ENCODE peak calls at places on chromosome 20, in four cellular contexts. L is A549, P is WTC11, Y is K562. V is an unnamed sample.

GRCh38 chr20:22371843-22372242 is 212.5 kb downstream of the FOXA2 start:
- DNase-seq in L (no peak), P (no peak), Y (no peak), V (no peak)

GRCh38 chr20:10427060-10427692 is 6.8 kb downstream of the MKKS start:
- DNase-seq in L (peak), Y (peak), P (peak), V (peak)

GRCh38 chr20:25987073-25987927 is 290.6 kb upstream of the ZNF337 start:
- DNase-seq in L (peak), P (peak), Y (peak), V (no peak)

GRCh38 chr20:11041396-11041795 is 367.6 kb upstream of the JAG1 start:
- DNase-seq in P (no peak), L (no peak), Y (no peak), V (no peak)

GRCh38 chr20:46954490-46955038 is 59.9 kb downstream of the EYA2 start:
- DNase-seq in P (no peak), L (peak), Y (no peak), V (no peak)

GRCh38 chr20:50455656-50456451 is 54.3 kb upstream of the PTPN1 start:
- DNase-seq in L (no peak), Y (peak), P (no peak), V (peak)

GRCh38 chr20:22437354-22437753 is 147.0 kb downstream of the FOXA2 start:
- DNase-seq in L (no peak), Y (no peak), P (no peak), V (no peak)

GRCh38 chr20:47737923-47738322 is 47.4 kb downstream of the SULF2 start:
- DNase-seq in L (no peak), P (no peak), Y (no peak), V (no peak)

GRCh38 chr20:45617591-45617990 is 11.9 kb upstream of the WFDC10A start:
- DNase-seq in Y (no peak), L (no peak), P (no peak), V (no peak)

GRCh38 chr20:17571967-17572638 is 2.2 kb downstream of the DSTN start:
- DNase-seq in Y (no peak), P (no peak), L (no peak), V (no peak)

GRCh38 chr20:37693203-37693602 is 627 bp upstream of the CTNNBL1 start:
- DNase-seq in Y (no peak), P (no peak), L (no peak), V (no peak)

GRCh38 chr20:6756961-6757595 is 10.4 kb upstream of the BMP2 start:
- DNase-seq in L (no peak), Y (no peak), P (no peak), V (no peak)

GRCh38 chr20:57881466-57882405 is 171.9 kb upstream of the PMEPA1 start:
- DNase-seq in Y (no peak), L (no peak), P (no peak), V (no peak)

GRCh38 chr20:23622839-23623343 is 14.9 kb downstream of the CST3 start:
- DNase-seq in L (peak), Y (peak), P (no peak), V (peak)

GRCh38 chr20:34977365-34978091 is 21.9 kb downstream of the MYH7B start:
- DNase-seq in Y (peak), L (no peak), P (no peak), V (peak)

GRCh38 chr20:9837634-9838033 is 1.2 kb downstream of the PAK5 start:
- DNase-seq in P (no peak), Y (no peak), L (no peak), V (no peak)

GRCh38 chr20:56091635-56092180 is 86.4 kb upstream of the CBLN4 start:
- DNase-seq in L (no peak), P (no peak), Y (no peak), V (no peak)

GRCh38 chr20:1371235-1371782 is 21.5 kb downstream of the FKBP1A start:
- DNase-seq in L (no peak), P (no peak), Y (no peak), V (no peak)

GRCh38 chr20:10093087-10093591 is 58.4 kb downstream of the ANKEF1 start:
- DNase-seq in L (peak), P (no peak), Y (no peak), V (no peak)

GRCh38 chr20:2701671-2702081 is 9.1 kb downstream of the EBF4 start:
- DNase-seq in Y (no peak), L (no peak), P (peak), V (no peak)

GRCh38 chr20:46108435-46108841 is 9.7 kb upstream of the CD40 start:
- DNase-seq in P (no peak), L (no peak), Y (no peak), V (no peak)

GRCh38 chr20:48910360-48910781 is 11.1 kb upstream of the ARFGEF2 start:
- DNase-seq in Y (no peak), L (no peak), P (no peak), V (no peak)

GRCh38 chr20:23749746-23750145 is 989 bp downstream of the CST1 start:
- DNase-seq in Y (no peak), L (no peak), P (no peak), V (no peak)

GRCh38 chr20:25686081-25687077 is 10.3 kb downstream of the ZNF337 start:
- DNase-seq in P (no peak), L (no peak), Y (no peak), V (no peak)

GRCh38 chr20:57996936-57997629 is 231.4 kb downstream of the ANKRD60 start:
- DNase-seq in P (no peak), L (peak), Y (no peak), V (no peak)

GRCh38 chr20:50279988-50280850 is 89.6 kb downstream of the CEBPB start:
- DNase-seq in Y (no peak), P (no peak), L (no peak), V (no peak)

GRCh38 chr20:62749851-62750445 is 41.3 kb downstream of the NTSR1 start:
- DNase-seq in P (no peak), L (no peak), Y (no peak), V (no peak)

GRCh38 chr20:35305682-35306556 is 13.7 kb upstream of the FAM83C start:
- DNase-seq in P (no peak), Y (peak), L (peak), V (peak)

GRCh38 chr20:33172781-33173180 is 4.8 kb downstream of the BPIFA2 start:
- DNase-seq in P (no peak), Y (no peak), L (no peak), V (no peak)

GRCh38 chr20:24477831-24478547 is 8.6 kb downstream of the SYNDIG1 start:
- DNase-seq in Y (no peak), L (no peak), P (no peak), V (no peak)

GRCh38 chr20:35901678-35902544 is 52.4 kb downstream of the SCAND1 start:
- DNase-seq in Y (peak), P (no peak), L (peak), V (peak)

GRCh38 chr20:59560588-59561227 is 43.6 kb upstream of the PHACTR3 start:
- DNase-seq in Y (peak), P (no peak), L (peak), V (peak)

GRCh38 chr20:58839474-58839874 is 11.2 kb downstream of the GNAS-AS1 start:
- DNase-seq in L (peak), Y (peak), P (peak), V (peak)

GRCh38 chr20:60132162-60132826 is 174.1 kb downstream of the CDH26 start:
- DNase-seq in Y (no peak), P (no peak), L (no peak), V (no peak)

GRCh38 chr20:50399917-50400704 is 110.1 kb upstream of the PTPN1 start:
- DNase-seq in Y (no peak), P (no peak), L (no peak), V (peak)

GRCh38 chr20:25389858-25390537 is 637 bp downstream of the ABHD12 start:
- DNase-seq in P (peak), L (peak), Y (peak), V (no peak)

GRCh38 chr20:35226775-35227681 is 538 bp downstream of the MMP24 start:
- DNase-seq in L (peak), Y (peak), P (peak), V (peak)

GRCh38 chr20:63099426-63100267 is 92.9 kb upstream of the BHLHE23 start:
- DNase-seq in Y (no peak), P (peak), L (no peak), V (no peak)

GRCh38 chr20:13105864-13106457 is 97.2 kb downstream of the SPTLC3 start:
- DNase-seq in P (no peak), Y (peak), L (peak), V (peak)
- TF ChIP-seq HMGXB4 in P (no peak), Y (no peak), L (no peak), V (no peak)

GRCh38 chr20:53243152-53243551 is 271.0 kb downstream of the TSHZ2 start:
- DNase-seq in P (no peak), Y (no peak), L (no peak), V (no peak)
- TF ChIP-seq HMGXB4 in P (no peak), Y (no peak), L (no peak), V (no peak)

GRCh38 chr20:41616228-41616627 is 1.9 kb downstream of the CHD6 start:
- DNase-seq in L (no peak), Y (no peak), P (no peak), V (peak)

GRCh38 chr20:41617931-41618806 is at the start of gene CHD6:
- DNase-seq in Y (peak), L (peak), P (peak), V (peak)

GRCh38 chr20:41615671-41616070 is 2.5 kb downstream of the CHD6 start:
- DNase-seq in P (no peak), L (no peak), Y (no peak), V (no peak)

GRCh38 chr20:41618807-41619294 is 674 bp upstream of the CHD6 start:
- DNase-seq in Y (no peak), L (no peak), P (no peak), V (no peak)

GRCh38 chr20:41617059-41617921 is 887 bp downstream of the CHD6 start:
- DNase-seq in L (peak), P (peak), Y (peak), V (peak)
- TF ChIP-seq HMGXB4 in L (no peak), P (no peak), Y (no peak), V (no peak)

GRCh38 chr20:39825950-39826349 is 863.1 kb downstream of the MAFB start:
- DNase-seq in Y (no peak), P (no peak), L (no peak), V (no peak)

GRCh38 chr20:39829255-39829654 is 859.8 kb downstream of the MAFB start:
- DNase-seq in Y (no peak), L (no peak), P (peak), V (no peak)

GRCh38 chr20:39825524-39825923 is 863.4 kb downstream of the DHX35 start:
- DNase-seq in Y (no peak), L (no peak), P (no peak), V (no peak)

GRCh38 chr20:39830903-39831302 is 858.1 kb downstream of the MAFB start:
- DNase-seq in P (no peak), L (no peak), Y (no peak), V (no peak)

GRCh38 chr20:39829713-39830112 is 859.3 kb downstream of the MAFB start:
- DNase-seq in L (no peak), P (no peak), Y (no peak), V (no peak)
- TF ChIP-seq HMGXB4 in L (no peak), P (no peak), Y (no peak), V (no peak)

GRCh38 chr20:39877792-39878191 is 811.2 kb downstream of the MAFB start:
- DNase-seq in L (no peak), P (no peak), Y (no peak), V (no peak)

GRCh38 chr20:39875493-39876110 is 813.4 kb downstream of the MAFB start:
- DNase-seq in L (no peak), P (no peak), Y (no peak), V (no peak)

GRCh38 chr20:39878809-39879208 is 810.2 kb downstream of the MAFB start:
- DNase-seq in L (no peak), Y (no peak), P (no peak), V (no peak)

GRCh38 chr20:39878321-39878720 is 810.7 kb downstream of the MAFB start:
- DNase-seq in P (no peak), L (no peak), Y (no peak), V (no peak)

DNA sequence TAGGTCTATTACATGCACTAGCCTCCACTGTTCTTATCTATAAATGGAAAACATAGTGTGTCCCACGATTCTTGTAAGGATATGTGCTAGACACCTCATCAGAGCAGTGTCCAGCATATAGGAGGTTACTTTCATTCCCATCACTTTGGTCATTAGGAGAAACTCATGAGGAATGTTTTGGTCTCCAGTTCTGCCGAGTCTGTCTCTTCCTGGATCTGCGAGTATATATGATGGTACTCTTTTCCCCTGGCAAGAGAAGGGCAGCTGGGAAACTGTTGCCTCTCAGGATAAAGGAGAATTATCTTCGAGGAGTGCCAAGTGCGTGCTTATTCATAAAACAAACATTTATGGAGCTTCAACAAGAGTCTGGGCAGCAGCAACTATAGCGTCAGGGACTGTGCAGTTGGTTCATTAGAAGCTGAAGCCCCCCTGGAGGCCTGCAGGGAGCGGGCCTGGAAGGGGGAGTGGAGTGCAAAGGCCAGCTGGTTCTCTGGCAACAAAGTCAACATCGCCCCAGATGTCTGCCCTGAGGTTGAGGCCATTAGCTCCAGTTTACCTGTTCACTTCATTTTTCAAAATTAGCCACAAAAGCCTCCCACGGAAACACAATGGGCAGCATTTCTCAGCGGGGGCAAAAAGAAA is 811.9 kb downstream of the MAFB start:
- DNase-seq in Y (no peak), L (no peak), P (no peak), V (no peak)
- TF ChIP-seq HMGXB4 in Y (no peak), L (no peak), P (no peak), V (no peak)

GRCh38 chr20:12911372-12911771 is 97.4 kb upstream of the SPTLC3 start:
- DNase-seq in Y (no peak), P (no peak), L (no peak), V (no peak)
- TF ChIP-seq HMGXB4 in Y (no peak), P (no peak), L (no peak), V (no peak)

GRCh38 chr20:5221078-5221430 is 94.2 kb downstream of the CDS2 start:
- DNase-seq in L (no peak), P (no peak), Y (no peak), V (no peak)

GRCh38 chr20:5220334-5221077 is 93.7 kb downstream of the CDS2 start:
- DNase-seq in Y (no peak), L (no peak), P (no peak), V (no peak)

GRCh38 chr20:5222919-5223634 is 93.7 kb downstream of the PROKR2 start:
- DNase-seq in L (peak), P (peak), Y (peak), V (peak)
- TF ChIP-seq HMGXB4 in L (no peak), P (no peak), Y (no peak), V (no peak)

DNA sequence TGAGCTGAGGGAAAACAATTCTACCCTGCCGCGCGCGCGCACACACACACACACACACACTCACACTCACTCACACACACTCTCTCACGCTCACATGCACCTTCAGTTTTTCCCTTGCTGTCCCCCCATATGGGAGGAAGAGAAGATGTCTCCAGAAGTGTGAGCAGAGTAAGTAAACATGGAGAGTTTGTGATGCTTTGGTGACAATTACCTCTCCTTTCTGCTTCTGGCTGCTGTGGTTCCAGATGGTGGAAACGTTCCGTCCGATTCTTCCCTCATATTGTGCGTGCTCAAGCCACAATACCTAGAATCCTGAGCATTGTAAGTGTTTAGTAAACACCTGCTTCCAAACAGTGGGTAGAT is 86.7 kb downstream of the LINC00237 start:
- DNase-seq in P (no peak), L (no peak), Y (no peak), V (no peak)
- TF ChIP-seq HMGXB4 in P (no peak), L (no peak), Y (no peak), V (no peak)

GRCh38 chr20:29349836-29350235 is 1907.6 kb upstream of the DEFB115 start:
- DNase-seq in Y (no peak), L (no peak), P (no peak), V (no peak)
- TF ChIP-seq HMGXB4 in Y (no peak), L (no peak), P (no peak), V (no peak)